ENCODE peak calls at places on chromosomes 5 and 9, in four cellular contexts. V, U, D and Q are unnamed samples.

GRCh38 chr9:3498691-3499090 is 27.1 kb downstream of the RFX3 start:
- DNase-seq in U (no peak), D (no peak), V (no peak), Q (peak; percentile 48)

GRCh38 chr9:112120471-112120925 is 54.6 kb downstream of the SUSD1 start:
- DNase-seq in D (no peak), V (no peak), U (no peak), Q (no peak)

GRCh38 chr9:132383462-132383883 is 23.2 kb downstream of the TTF1 start:
- DNase-seq in U (no peak), V (no peak), D (no peak), Q (no peak)

GRCh38 chr5:61790678-61791077 is 458.6 kb downstream of the ZSWIM6 start:
- DNase-seq in D (no peak), V (no peak), U (no peak), Q (no peak)

GRCh38 chr5:136620016-136620419 is 254.7 kb upstream of the TRPC7 start:
- DNase-seq in D (no peak), V (no peak), U (no peak), Q (peak; percentile 5)

GRCh38 chr5:115170128-115170923 is 618 bp upstream of the TRIM36 start:
- DNase-seq in U (no peak), V (peak; percentile 64), D (no peak), Q (no peak)

GRCh38 chr9:93081081-93081529 is 14.9 kb upstream of the CARD19 start:
- DNase-seq in U (no peak), V (peak; percentile 25), D (no peak), Q (no peak)

GRCh38 chr9:125183561-125183960 is 6.0 kb downstream of the PPP6C start:
- DNase-seq in V (no peak), D (no peak), U (no peak), Q (no peak)

GRCh38 chr5:14343376-14343775 is 200.2 kb downstream of the TRIO start:
- DNase-seq in U (no peak), V (no peak), D (no peak), Q (no peak)

GRCh38 chr5:171622010-171622409 is 163.6 kb upstream of the SMIM23 start:
- DNase-seq in D (no peak), V (no peak), U (no peak), Q (no peak)

GRCh38 chr5:153678617-153679329 is 188.3 kb downstream of the GRIA1 start:
- DNase-seq in D (no peak), U (no peak), V (no peak), Q (no peak)

GRCh38 chr5:146042628-146043279 is 62.6 kb downstream of the PLAC8L1 start:
- DNase-seq in V (no peak), U (peak; percentile 2), D (no peak), Q (peak; percentile 65)

GRCh38 chr5:180602481-180603075 is 11.3 kb upstream of the SCGB3A1 start:
- DNase-seq in U (no peak), D (no peak), V (no peak), Q (no peak)

GRCh38 chr5:147882586-147883313 is 4.2 kb downstream of the SCGB3A2 start:
- DNase-seq in V (no peak), U (no peak), D (no peak), Q (no peak)

GRCh38 chr9:14236586-14236985 is 77.4 kb downstream of the NFIB start:
- DNase-seq in U (no peak), V (no peak), D (no peak), Q (no peak)

GRCh38 chr9:101448680-101449070 is 13.1 kb upstream of the ALDOB start:
- DNase-seq in U (no peak), V (no peak), D (no peak), Q (no peak)